ENCODE peak calls at places on chromosomes 5 and 9, in ten cellular contexts. S is BJ, T is fibroblast of the aortic adventitia, L is suprapubic skin, O is AG04450, X is cardiac fibroblast, R is heart left ventricle, W is Peyer's patch, J is stomach, Z is foreskin fibroblast. G is an unnamed sample.

GRCh38 chr5:139177809-139178581 is 20.2 kb downstream of the SIL1 start:
- DNase-seq in J (peak), S (no peak), W (no peak), O (no peak), T (peak), R (peak), Z (no peak), L (no peak), X (peak), G (no peak)

GRCh38 chr5:178237431-178238312 is 5.1 kb upstream of the PHYKPL start:
- DNase-seq in R (no peak), X (peak), W (peak), T (peak), J (no peak), S (peak), O (no peak), L (no peak), Z (peak), G (no peak)

GRCh38 chr5:165630211-165630866 is 2124.9 kb downstream of the MAT2B start:
- DNase-seq in R (no peak), W (no peak), T (peak), X (peak), S (no peak), Z (peak), O (peak), L (no peak), J (peak), G (no peak)

GRCh38 chr5:149140197-149141002 is 893 bp upstream of the ABLIM3 start:
- DNase-seq in J (no peak), Z (peak), R (no peak), T (no peak), O (no peak), X (no peak), L (no peak), W (no peak), S (no peak), G (no peak)

GRCh38 chr5:28808967-28809810 is 1770.8 kb upstream of the CDH9 start:
- DNase-seq in S (no peak), X (no peak), W (no peak), R (peak), L (no peak), J (no peak), O (no peak), Z (no peak), T (no peak), G (no peak)

GRCh38 chr9:100364013-100364412 is 11.3 kb upstream of the TEX10 start:
- DNase-seq in L (no peak), O (no peak), W (no peak), R (no peak), S (no peak), J (no peak), Z (no peak), T (no peak), X (no peak), G (no peak)

GRCh38 chr9:84397822-84398221 is 57.3 kb upstream of the SLC28A3 start:
- DNase-seq in O (peak), J (no peak), R (no peak), Z (peak), T (peak), L (no peak), X (peak), W (no peak), S (peak), G (no peak)

GRCh38 chr5:64207978-64208377 is 42.3 kb downstream of the RNF180 start:
- DNase-seq in L (no peak), O (no peak), X (peak), T (peak), J (no peak), S (no peak), Z (peak), R (no peak), W (no peak), G (no peak)

GRCh38 chr9:104743377-104743985 is 4.0 kb upstream of the NIPSNAP3A start:
- DNase-seq in Z (peak), X (peak), J (no peak), O (peak), R (no peak), S (peak), W (no peak), T (peak), L (no peak), G (no peak)

GRCh38 chr5:151612689-151613427 is 21.7 kb upstream of the FAT2 start:
- DNase-seq in R (no peak), W (no peak), X (no peak), J (no peak), Z (peak), S (no peak), T (no peak), L (no peak), O (no peak), G (no peak)

GRCh38 chr9:76873056-76873792 is 32.7 kb downstream of the PRUNE2 start:
- DNase-seq in X (peak), O (no peak), R (no peak), S (no peak), Z (peak), L (no peak), T (peak), W (no peak), J (no peak), G (no peak)

GRCh38 chr5:110161162-110161561 is 471.4 kb downstream of the MAN2A1 start:
- DNase-seq in S (no peak), R (no peak), X (no peak), T (no peak), J (no peak), O (no peak), L (no peak), W (no peak), Z (no peak), G (no peak)

GRCh38 chr9:3732077-3733038 is 206.6 kb upstream of the RFX3 start:
- DNase-seq in L (no peak), S (peak), X (peak), J (no peak), T (peak), R (no peak), W (no peak), O (peak), Z (peak), G (no peak)
- TF ChIP-seq CTCF in L (peak), S (peak), X (peak), J (peak), T (peak), R (peak), W (no peak), O (peak), Z (peak), G (no peak)

GRCh38 chr9:22622823-22623222 is 176.2 kb downstream of the DMRTA1 start:
- DNase-seq in R (no peak), W (no peak), S (no peak), Z (no peak), X (no peak), T (peak), O (peak), L (no peak), J (no peak), G (no peak)

DNA sequence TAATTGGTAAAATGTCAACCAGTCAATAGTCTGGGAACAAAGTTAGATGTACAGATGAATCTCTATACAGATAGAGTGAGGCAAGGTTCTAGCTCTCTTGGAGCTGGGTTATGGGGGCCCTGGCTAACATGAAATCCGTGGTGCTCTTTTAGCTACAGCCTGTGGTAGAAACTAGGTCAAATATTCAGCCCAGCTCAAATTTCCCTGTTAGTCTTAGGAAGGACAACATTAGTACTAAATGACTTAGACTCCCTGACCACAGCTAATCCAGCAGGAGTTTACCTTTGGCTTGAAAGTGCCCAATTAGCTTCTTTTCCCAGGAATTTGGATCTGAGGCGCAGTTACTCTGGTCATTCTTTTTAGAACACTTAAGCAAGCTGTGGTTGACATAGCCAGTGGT is 170.5 kb downstream of the DMRTA1 start:
- DNase-seq in Z (no peak), O (no peak), S (no peak), W (no peak), R (no peak), X (no peak), J (no peak), T (no peak), L (no peak), G (no peak)
- TF ChIP-seq CTCF in Z (no peak), O (no peak), S (no peak), W (no peak), R (no peak), X (no peak), J (no peak), T (no peak), L (no peak), G (no peak)

GRCh38 chr9:134024393-134024792 is 888 bp upstream of the BRD3OS start:
- DNase-seq in J (no peak), R (no peak), L (no peak), X (no peak), O (no peak), T (no peak), S (no peak), Z (no peak), W (no peak), G (no peak)

GRCh38 chr9:134026561-134026960 is 1.3 kb downstream of the BRD3OS start:
- DNase-seq in R (no peak), L (no peak), Z (no peak), J (no peak), W (no peak), T (no peak), O (no peak), X (no peak), S (no peak), G (no peak)

GRCh38 chr9:134026981-134027380 is 1.7 kb downstream of the BRD3OS start:
- DNase-seq in J (no peak), S (no peak), T (no peak), X (no peak), R (no peak), W (no peak), Z (no peak), L (no peak), O (no peak), G (no peak)

GRCh38 chr9:134024828-134025605 is at the start of gene BRD3OS:
- DNase-seq in W (peak), T (peak), O (peak), S (peak), L (peak), Z (peak), R (peak), J (peak), X (peak), G (peak)

DNA sequence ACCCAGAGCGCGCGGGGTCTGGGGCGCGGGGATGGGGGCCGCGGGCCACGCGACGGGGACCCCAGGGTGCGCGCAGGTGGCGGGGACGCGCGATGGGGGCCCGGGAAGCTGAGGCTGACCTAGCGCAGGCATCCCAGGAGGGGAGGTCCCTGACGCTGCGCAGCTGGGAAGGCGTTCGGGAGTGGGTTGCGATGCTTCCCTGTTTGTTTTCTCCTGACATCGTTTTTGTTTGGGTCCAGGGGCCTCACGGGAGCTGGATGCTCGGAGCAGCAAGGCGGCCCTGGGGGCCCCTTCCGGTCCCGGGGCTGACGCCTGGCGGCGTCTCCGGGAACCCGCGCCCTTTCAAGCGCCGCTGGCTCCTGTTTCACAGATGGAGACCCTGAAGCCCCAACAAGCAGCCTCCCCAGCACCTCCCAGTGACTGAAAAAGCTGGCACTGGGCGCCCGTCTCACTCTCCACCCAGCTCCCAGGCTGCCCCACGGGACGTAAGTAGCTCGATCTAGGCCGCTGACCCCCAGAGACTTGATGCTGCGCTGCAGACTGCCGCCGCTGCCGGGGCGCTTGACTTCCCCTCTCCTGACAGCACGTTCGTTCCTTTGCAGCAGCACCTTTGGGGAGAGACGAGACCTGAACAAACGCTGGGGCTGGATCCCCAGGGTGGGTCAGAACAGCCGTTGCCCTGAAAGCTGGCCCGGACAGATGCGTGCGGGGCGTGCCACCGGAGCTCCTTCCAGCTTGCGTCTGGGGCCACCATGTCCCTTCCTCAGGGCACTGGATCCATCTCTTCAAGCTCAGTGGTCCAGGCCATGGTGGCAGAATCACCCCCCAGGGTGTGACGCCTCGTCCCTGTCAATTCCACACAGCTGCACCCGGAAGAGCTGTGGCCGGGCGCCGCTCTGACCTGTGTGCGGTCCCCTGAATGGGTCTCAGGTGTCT is 593 bp downstream of the BRD3OS start:
- DNase-seq in W (no peak), L (no peak), X (peak), T (peak), S (no peak), R (no peak), O (no peak), J (peak), Z (peak), G (peak)
- TF ChIP-seq CTCF in W (no peak), L (no peak), X (peak), T (peak), S (peak), R (no peak), O (peak), J (no peak), Z (peak), G (no peak)

GRCh38 chr5:150585781-150586461 is 54.5 kb upstream of the SYNPO start:
- DNase-seq in Z (no peak), O (no peak), X (no peak), S (no peak), J (peak), W (peak), T (no peak), L (no peak), R (no peak), G (no peak)

GRCh38 chr5:150588495-150588890 is 52.0 kb upstream of the SYNPO start:
- DNase-seq in L (no peak), X (no peak), Z (no peak), J (no peak), O (no peak), T (no peak), R (no peak), W (peak), S (no peak), G (no peak)

GRCh38 chr5:150589791-150590601 is 50.5 kb upstream of the SYNPO start:
- DNase-seq in Z (peak), J (peak), S (no peak), R (peak), O (no peak), W (peak), X (peak), T (peak), L (no peak), G (peak)

GRCh38 chr5:150587016-150587415 is 53.4 kb upstream of the SYNPO start:
- DNase-seq in W (no peak), S (no peak), J (no peak), X (no peak), L (no peak), T (no peak), Z (no peak), O (no peak), R (no peak), G (no peak)

DNA sequence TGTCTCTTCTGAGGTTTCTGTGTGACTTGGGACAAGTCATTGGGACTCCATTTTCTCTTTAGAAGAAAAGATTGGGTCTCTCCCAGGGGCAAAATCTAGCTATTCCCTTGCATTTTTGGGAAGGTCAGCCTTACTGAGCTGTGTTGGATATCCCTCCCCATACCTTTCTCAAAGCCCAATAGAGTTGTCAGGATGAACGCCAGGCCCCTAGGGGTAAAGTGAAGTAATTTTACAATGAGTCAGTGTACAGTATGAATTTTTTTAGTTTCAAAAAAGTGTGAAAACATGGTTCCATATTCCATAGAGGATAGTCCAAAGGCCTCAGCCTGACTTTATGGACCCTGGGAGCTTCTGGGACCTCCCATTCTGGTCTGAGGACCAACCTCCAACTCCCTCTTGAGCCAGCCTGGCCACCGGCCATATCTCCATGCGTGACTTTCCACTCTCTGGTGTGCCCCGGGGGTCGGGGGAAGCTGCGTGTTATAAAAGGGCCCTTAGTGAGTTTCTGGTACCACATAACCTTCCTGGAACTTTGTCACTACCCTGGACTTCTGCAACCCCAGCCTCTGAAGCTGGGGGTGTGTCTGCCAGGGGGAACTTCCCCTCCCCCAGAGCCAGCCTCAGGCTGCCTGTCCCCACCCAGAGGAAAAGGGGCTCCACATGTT is 52.5 kb upstream of the SYNPO start:
- DNase-seq in T (peak), X (peak), Z (no peak), R (no peak), L (no peak), O (no peak), S (no peak), J (no peak), W (peak), G (no peak)
- TF ChIP-seq CTCF in T (peak), X (peak), Z (no peak), R (no peak), L (no peak), O (no peak), S (no peak), J (no peak), W (no peak), G (no peak)

DNA sequence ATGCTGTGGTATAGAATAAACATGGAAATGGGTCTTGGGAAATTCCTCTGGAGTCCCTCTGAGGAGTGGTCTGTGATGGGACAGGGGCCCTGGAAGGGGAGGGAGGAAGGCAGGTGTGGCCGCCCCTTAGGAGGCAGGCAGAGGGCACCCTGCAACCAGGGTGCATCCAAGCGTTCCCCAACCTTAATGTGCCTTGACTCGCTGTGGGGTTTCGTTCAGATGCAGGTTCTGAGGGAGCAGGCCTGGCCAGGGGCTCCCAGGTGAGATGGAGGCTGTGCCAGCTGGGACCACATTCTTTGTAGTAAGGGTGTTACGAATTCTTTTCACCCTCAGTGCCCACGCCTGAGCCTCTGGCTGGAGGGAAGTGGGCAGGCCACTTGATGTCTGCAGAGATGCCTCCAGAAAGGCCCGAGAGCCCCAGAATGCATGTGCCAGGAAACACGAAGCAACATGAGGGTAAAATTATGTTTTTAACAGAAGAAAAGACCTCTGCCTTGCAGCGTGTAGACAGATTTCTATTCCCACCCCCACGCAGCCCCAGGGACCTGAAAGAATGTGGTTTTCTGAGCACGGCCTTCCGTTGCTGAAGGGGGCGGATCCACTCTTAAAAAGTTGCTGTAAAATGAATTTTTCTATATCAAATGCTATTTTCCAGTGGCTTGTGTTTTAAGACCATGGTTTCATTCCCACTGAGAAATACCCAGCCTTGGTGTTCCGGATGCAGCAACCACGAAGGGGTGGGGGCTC is 150.5 kb upstream of the IER5L start:
- DNase-seq in L (no peak), J (no peak), T (peak), Z (no peak), R (no peak), W (no peak), S (no peak), O (no peak), X (peak), G (no peak)
- TF ChIP-seq CTCF in L (no peak), J (no peak), T (no peak), Z (no peak), R (no peak), W (no peak), S (no peak), O (no peak), X (no peak), G (no peak)

DNA sequence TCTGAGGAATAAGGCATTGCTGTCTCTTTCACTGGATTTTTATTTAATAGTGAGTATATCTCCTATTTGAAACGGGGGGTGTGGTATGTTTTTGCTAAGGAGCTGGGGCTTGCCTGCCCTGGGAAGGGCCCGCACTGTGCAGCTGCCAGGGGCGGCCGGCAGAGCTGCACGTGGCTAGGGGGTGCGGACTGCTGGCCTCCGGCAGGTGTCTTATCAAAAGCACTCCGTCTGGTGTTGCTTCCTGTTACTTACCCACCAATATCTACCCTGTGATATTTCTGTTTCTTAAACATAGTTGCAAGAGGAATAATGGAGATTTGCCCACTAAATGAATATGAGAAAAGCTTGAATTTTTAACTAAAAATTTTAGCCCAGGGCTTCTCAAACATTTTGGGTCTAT is 232.0 kb downstream of the IRX1 start:
- DNase-seq in Z (no peak), J (no peak), R (no peak), O (no peak), X (no peak), L (no peak), S (no peak), T (no peak), W (no peak), G (no peak)
- TF ChIP-seq CTCF in Z (no peak), J (no peak), R (no peak), O (no peak), X (no peak), L (no peak), S (no peak), T (no peak), W (no peak), G (no peak)

GRCh38 chr5:133485468-133485867 is 126.9 kb downstream of the FSTL4 start:
- DNase-seq in W (no peak), X (no peak), J (no peak), Z (no peak), L (no peak), S (no peak), T (no peak), R (no peak), O (no peak), G (no peak)

GRCh38 chr5:133487093-133487492 is 125.2 kb downstream of the FSTL4 start:
- DNase-seq in O (no peak), X (no peak), R (no peak), T (no peak), J (no peak), Z (no peak), L (no peak), W (no peak), S (no peak), G (no peak)

GRCh38 chr5:133489632-133490031 is 122.7 kb downstream of the FSTL4 start:
- DNase-seq in X (no peak), R (no peak), T (no peak), J (no peak), S (no peak), O (no peak), W (no peak), Z (no peak), L (no peak), G (no peak)
- TF ChIP-seq CTCF in X (no peak), R (no peak), T (no peak), J (no peak), S (no peak), O (no peak), W (no peak), Z (no peak), L (no peak), G (no peak)